ENCODE peak calls at places on chromosome 14, in four cellular contexts. One of them, this sample, is unnamed.

GRCh38 chr14:54781936-54782802 is 120.5 kb downstream of the GCH1 start:
- DNase-seq in A549: no peak
- DNase-seq in thoracic aorta: no peak
- DNase-seq in CD8-positive, alpha-beta T cell: no peak
- DNase-seq in this sample: peak; percentile 56

GRCh38 chr14:38199076-38199475 is 8.6 kb upstream of the SSTR1 start:
- DNase-seq in A549: no peak
- DNase-seq in thoracic aorta: no peak
- DNase-seq in CD8-positive, alpha-beta T cell: no peak
- DNase-seq in this sample: no peak

GRCh38 chr14:72714094-72714493 is 179.8 kb downstream of the DPF3 start:
- DNase-seq in A549: no peak
- DNase-seq in thoracic aorta: no peak
- DNase-seq in CD8-positive, alpha-beta T cell: peak; percentile 62
- DNase-seq in this sample: no peak

GRCh38 chr14:65015391-65015790 is 28.7 kb downstream of the FNTB start:
- DNase-seq in A549: no peak
- DNase-seq in thoracic aorta: no peak
- DNase-seq in CD8-positive, alpha-beta T cell: no peak
- DNase-seq in this sample: no peak

GRCh38 chr14:58368951-58369350 is 26.8 kb upstream of the TOMM20L start:
- DNase-seq in A549: no peak
- DNase-seq in thoracic aorta: no peak
- DNase-seq in CD8-positive, alpha-beta T cell: no peak
- DNase-seq in this sample: no peak

GRCh38 chr14:58133739-58134138 is 18.3 kb downstream of the ARMH4 start:
- DNase-seq in A549: no peak
- DNase-seq in thoracic aorta: no peak
- DNase-seq in CD8-positive, alpha-beta T cell: no peak
- DNase-seq in this sample: no peak

GRCh38 chr14:69693823-69694729 is 72.9 kb upstream of the SRSF5 start:
- DNase-seq in A549: no peak
- DNase-seq in thoracic aorta: no peak
- DNase-seq in CD8-positive, alpha-beta T cell: no peak
- DNase-seq in this sample: no peak

GRCh38 chr14:82642425-82642824 is 1108.8 kb upstream of the SEL1L start:
- DNase-seq in A549: peak; percentile 5
- DNase-seq in thoracic aorta: no peak
- DNase-seq in CD8-positive, alpha-beta T cell: no peak
- DNase-seq in this sample: no peak

GRCh38 chr14:75141967-75142366 is 15.1 kb upstream of the NEK9 start:
- DNase-seq in A549: no peak
- DNase-seq in thoracic aorta: no peak
- DNase-seq in CD8-positive, alpha-beta T cell: peak; percentile 62
- DNase-seq in this sample: no peak

GRCh38 chr14:26525057-26525456 is 72.8 kb downstream of the NOVA1 start:
- DNase-seq in A549: no peak
- DNase-seq in thoracic aorta: no peak
- DNase-seq in CD8-positive, alpha-beta T cell: no peak
- DNase-seq in this sample: no peak

GRCh38 chr14:101823511-101824120 is 62.1 kb downstream of the PPP2R5C start:
- DNase-seq in A549: no peak
- DNase-seq in thoracic aorta: no peak
- DNase-seq in CD8-positive, alpha-beta T cell: peak; percentile 79
- DNase-seq in this sample: no peak

GRCh38 chr14:83849999-83850611 is 1679.8 kb upstream of the FLRT2 start:
- DNase-seq in A549: no peak
- DNase-seq in thoracic aorta: no peak
- DNase-seq in CD8-positive, alpha-beta T cell: no peak
- DNase-seq in this sample: no peak

GRCh38 chr14:56064513-56064912 is 53.7 kb upstream of the PELI2 start:
- DNase-seq in A549: no peak
- DNase-seq in thoracic aorta: no peak
- DNase-seq in CD8-positive, alpha-beta T cell: no peak
- DNase-seq in this sample: no peak

GRCh38 chr14:102544034-102544744 is 34.6 kb upstream of the ANKRD9 start:
- DNase-seq in A549: no peak
- DNase-seq in thoracic aorta: no peak
- DNase-seq in CD8-positive, alpha-beta T cell: no peak
- DNase-seq in this sample: no peak

GRCh38 chr14:30532264-30532663 is 26.7 kb upstream of the G2E3 start:
- DNase-seq in A549: no peak
- DNase-seq in thoracic aorta: no peak
- DNase-seq in CD8-positive, alpha-beta T cell: no peak
- DNase-seq in this sample: no peak

GRCh38 chr14:75561013-75561432 is 17.4 kb upstream of the FLVCR2 start:
- DNase-seq in A549: peak; percentile 90
- DNase-seq in thoracic aorta: no peak
- DNase-seq in CD8-positive, alpha-beta T cell: peak; percentile 25
- DNase-seq in this sample: no peak

DNA sequence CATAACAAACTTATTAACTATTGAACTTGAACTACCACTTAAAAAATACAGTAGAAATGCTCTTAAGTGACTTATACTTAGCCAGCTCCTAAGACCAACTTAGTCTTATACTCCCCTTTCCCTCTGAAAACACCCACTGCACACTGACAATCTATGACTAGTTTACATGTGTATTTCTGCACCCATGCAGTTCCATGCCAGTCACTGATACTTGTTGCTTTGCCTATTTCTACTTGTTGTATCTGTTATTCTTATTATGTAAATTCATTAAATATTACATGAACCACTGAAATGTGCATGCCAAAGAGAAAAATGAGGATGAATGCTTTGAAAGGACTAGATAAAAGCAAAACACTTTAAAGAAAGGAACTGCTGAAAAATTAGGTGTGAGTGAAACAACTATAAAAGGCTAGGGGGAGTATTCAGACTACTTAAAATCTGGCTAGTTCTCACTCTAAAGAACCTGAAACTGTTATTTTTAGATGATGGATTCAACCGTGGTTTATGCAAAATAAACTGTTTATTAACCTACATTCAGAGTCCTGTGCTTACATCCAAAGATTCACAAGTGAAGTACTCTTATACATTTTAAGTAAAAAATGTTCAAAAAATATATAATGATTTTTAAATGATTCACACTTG is 74.7 kb downstream of the RPS6KA5 start:
- DNase-seq in A549: no peak
- DNase-seq in thoracic aorta: no peak
- DNase-seq in CD8-positive, alpha-beta T cell: no peak
- DNase-seq in this sample: no peak
- TF ChIP-seq CTCF in A549: no peak
- TF ChIP-seq CTCF in thoracic aorta: no peak
- TF ChIP-seq CTCF in CD8-positive, alpha-beta T cell: no peak
- TF ChIP-seq CTCF in this sample: no peak

GRCh38 chr14:46108228-46108627 is 543.4 kb downstream of the RPL10L start:
- DNase-seq in A549: no peak
- DNase-seq in thoracic aorta: no peak
- DNase-seq in CD8-positive, alpha-beta T cell: no peak
- DNase-seq in this sample: no peak
- H3K9me3 ChIP-seq in A549: peaks cover 3% of the 10 kb centered on the region
- H3K9me3 ChIP-seq in thoracic aorta: no peaks in the 10 kb centered on the region
- H3K9me3 ChIP-seq in CD8-positive, alpha-beta T cell: no peaks in the 10 kb centered on the region
- H3K9me3 ChIP-seq in this sample: no peaks in the 10 kb centered on the region

GRCh38 chr14:77107228-77107627 is 9.2 kb downstream of the CIPC start:
- DNase-seq in A549: no peak
- DNase-seq in thoracic aorta: no peak
- DNase-seq in CD8-positive, alpha-beta T cell: no peak
- DNase-seq in this sample: no peak
- H3K27ac ChIP-seq in A549: no peak overlapping the region
- H3K27ac ChIP-seq in thoracic aorta: no peak overlapping the region
- H3K27ac ChIP-seq in CD8-positive, alpha-beta T cell: no peak overlapping the region
- H3K27ac ChIP-seq in this sample: peak overlapping the region; percentile 40

GRCh38 chr14:105287249-105288102 is 13.3 kb downstream of the BRF1 start:
- DNase-seq in A549: no peak
- DNase-seq in thoracic aorta: no peak
- DNase-seq in CD8-positive, alpha-beta T cell: no peak
- DNase-seq in this sample: no peak
- TF ChIP-seq CTCF in A549: no peak
- TF ChIP-seq CTCF in thoracic aorta: no peak
- TF ChIP-seq CTCF in CD8-positive, alpha-beta T cell: no peak
- TF ChIP-seq CTCF in this sample: no peak

This sample was measured in ascending aorta.